ENCODE peak calls at places on chromosomes 2 and 18, in nine cellular contexts. V is Peyer's patch, Q is MM.1S, T is AG09309, L is RWPE1, H is GM10248, P is neural crest cell, Y is astrocyte of the spinal cord, N is left lung. I is an unnamed sample.

GRCh38 chr2:20071397-20072383 is 20.3 kb upstream of the LAPTM4A start:
- DNase-seq in T (peak), V (no peak), Q (no peak), N (no peak), P (no peak), L (peak), H (no peak), Y (peak), I (no peak)

GRCh38 chr2:240922982-240923537 is 16.9 kb downstream of the CROCC2 start:
- DNase-seq in L (no peak), N (peak), T (no peak), Y (no peak), Q (no peak), V (peak), P (no peak), H (no peak), I (no peak)

GRCh38 chr2:54394392-54394791 is 61.7 kb upstream of the SPTBN1 start:
- DNase-seq in N (no peak), T (no peak), Y (no peak), V (no peak), L (no peak), H (no peak), Q (no peak), P (no peak), I (no peak)

GRCh38 chr2:132540166-132540565 is 123.6 kb downstream of the GPR39 start:
- DNase-seq in N (no peak), T (no peak), P (no peak), Q (no peak), H (no peak), V (no peak), Y (no peak), L (no peak), I (no peak)

GRCh38 chr2:10686176-10686575 is 3.6 kb downstream of the NOL10 start:
- DNase-seq in Y (no peak), H (no peak), V (no peak), N (no peak), Q (no peak), P (no peak), L (no peak), T (no peak), I (no peak)

GRCh38 chr2:235740821-235741220 is 247.0 kb downstream of the AGAP1 start:
- DNase-seq in Y (no peak), T (no peak), V (no peak), L (peak), H (no peak), P (no peak), N (no peak), Q (peak), I (no peak)

GRCh38 chr2:238023608-238024007 is 37.2 kb upstream of the SCLY start:
- DNase-seq in P (no peak), T (no peak), N (no peak), Q (no peak), H (no peak), Y (no peak), V (no peak), L (no peak), I (no peak)

GRCh38 chr2:4518596-4518995 is 815.2 kb downstream of the DCDC2C start:
- DNase-seq in Y (no peak), V (no peak), L (no peak), N (no peak), T (no peak), P (no peak), Q (no peak), H (no peak), I (no peak)

GRCh38 chr18:47283476-47283875 is 32.0 kb upstream of the SKOR2 start:
- DNase-seq in T (peak), V (no peak), N (no peak), Y (peak), Q (no peak), H (no peak), L (no peak), P (no peak), I (no peak)

GRCh38 chr2:159615936-159616733 is at the start of gene BAZ2B:
- DNase-seq in L (peak), Q (peak), N (no peak), H (peak), V (no peak), T (peak), Y (peak), P (peak), I (peak)

GRCh38 chr18:48959921-48960920 is 9.5 kb upstream of the SMAD7 start:
- DNase-seq in H (no peak), V (no peak), Y (no peak), L (no peak), P (no peak), N (no peak), T (no peak), Q (no peak), I (no peak)

GRCh38 chr2:160952462-160952861 is 207.8 kb upstream of the TANK start:
- DNase-seq in L (no peak), N (no peak), P (no peak), Q (no peak), T (no peak), H (no peak), Y (peak), V (no peak), I (no peak)

GRCh38 chr2:228675042-228675441 is 493.6 kb upstream of the SPHKAP start:
- DNase-seq in T (peak), V (no peak), P (no peak), N (no peak), Y (peak), H (no peak), L (no peak), Q (no peak), I (no peak)

GRCh38 chr2:240450532-240451107 is 15.2 kb downstream of the GPC1 start:
- DNase-seq in T (no peak), V (no peak), N (no peak), H (no peak), Y (no peak), Q (no peak), L (no peak), P (no peak), I (peak)

GRCh38 chr18:23460285-23461273 is 7.5 kb downstream of the RIOK3 start:
- DNase-seq in L (no peak), N (no peak), Q (no peak), H (no peak), P (no peak), V (no peak), T (no peak), Y (no peak), I (no peak)

GRCh38 chr2:16860627-16861026 is 195.0 kb upstream of the CYRIA start:
- DNase-seq in N (no peak), Y (no peak), H (no peak), V (no peak), T (no peak), P (no peak), Q (no peak), L (no peak), I (no peak)

GRCh38 chr2:135985826-135986393 is 484 bp upstream of the DARS1 start:
- DNase-seq in Q (peak), L (no peak), N (no peak), T (no peak), H (peak), V (no peak), P (no peak), Y (no peak), I (no peak)

GRCh38 chr2:9243357-9243756 is 36.7 kb downstream of the ASAP2 start:
- DNase-seq in Y (no peak), H (no peak), Q (no peak), N (no peak), V (no peak), T (no peak), L (no peak), P (no peak), I (no peak)

GRCh38 chr2:204670124-204670523 is 124.8 kb downstream of the PARD3B start:
- DNase-seq in P (no peak), Q (no peak), V (no peak), H (no peak), T (no peak), L (no peak), N (no peak), Y (no peak), I (no peak)

GRCh38 chr2:234136461-234136860 is 86.0 kb downstream of the SPP2 start:
- DNase-seq in V (no peak), N (no peak), L (peak), T (no peak), Y (peak), H (no peak), P (no peak), Q (peak), I (no peak)

GRCh38 chr2:164725542-164725941 is 104.3 kb upstream of the GRB14 start:
- DNase-seq in Y (no peak), L (no peak), Q (no peak), N (no peak), T (no peak), P (no peak), V (no peak), H (no peak), I (no peak)

GRCh38 chr2:137963535-137964065 is 673 bp upstream of the HNMT start:
- DNase-seq in Y (no peak), P (no peak), L (no peak), T (no peak), V (no peak), Q (no peak), N (no peak), H (no peak), I (no peak)

GRCh38 chr2:137966043-137966442 is 1.8 kb downstream of the HNMT start:
- DNase-seq in N (no peak), Q (no peak), T (no peak), L (no peak), V (no peak), P (no peak), Y (no peak), H (no peak), I (no peak)

GRCh38 chr2:137961602-137962001 is 2.7 kb upstream of the HNMT start:
- DNase-seq in T (no peak), H (no peak), Q (no peak), P (no peak), Y (no peak), V (no peak), N (no peak), L (no peak), I (no peak)

GRCh38 chr2:137964859-137965459 is 686 bp downstream of the HNMT start:
- DNase-seq in H (no peak), N (no peak), Y (no peak), V (no peak), L (no peak), Q (no peak), P (no peak), T (no peak), I (no peak)

DNA sequence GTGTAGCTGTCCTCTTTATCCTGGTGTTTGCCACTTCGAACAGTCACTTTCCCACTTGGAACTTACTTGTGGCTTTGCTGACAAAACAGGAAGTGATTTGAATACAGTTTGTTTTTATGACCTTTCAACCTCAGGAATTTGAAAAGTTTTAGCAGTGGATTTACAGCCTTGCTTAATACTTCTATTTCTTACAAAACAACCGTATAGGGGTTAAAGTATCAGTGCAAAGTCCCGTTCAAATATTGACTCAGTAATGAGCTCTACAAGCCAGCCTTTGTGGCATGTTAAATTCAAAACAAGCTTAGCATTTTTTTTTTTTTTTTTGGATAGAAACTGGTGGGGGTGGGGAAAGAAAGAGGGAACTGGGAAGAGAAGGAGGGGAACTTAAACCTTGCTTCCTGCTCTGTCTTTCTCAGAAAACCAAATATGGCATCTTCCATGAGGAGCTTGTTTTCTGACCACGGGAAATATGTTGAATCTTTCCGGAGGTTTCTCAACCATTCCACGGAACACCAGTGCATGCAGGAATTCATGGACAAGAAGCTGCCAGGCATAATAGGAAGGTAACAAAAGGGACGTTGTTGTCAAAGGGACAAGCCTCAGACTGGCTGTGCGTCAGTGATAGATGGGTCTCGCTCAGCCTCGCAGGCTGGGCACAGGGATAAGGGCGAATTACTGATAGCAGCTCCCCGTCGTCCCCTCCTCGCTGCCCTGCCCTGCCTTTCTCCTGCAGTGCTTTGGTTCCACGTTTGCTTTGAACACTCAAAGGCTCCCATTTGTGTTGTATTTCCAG is at the start of gene HNMT:
- DNase-seq in L (no peak), Q (no peak), H (no peak), T (peak), N (peak), P (peak), Y (peak), V (peak), I (no peak)
- TF ChIP-seq CTCF in L (no peak), Q (no peak), H (no peak), T (no peak), N (no peak), P (no peak), Y (no peak), V (no peak), I (no peak)

GRCh38 chr2:176080540-176081355 is 3.0 kb downstream of the EVX2 start:
- DNase-seq in Q (no peak), Y (no peak), T (no peak), H (no peak), P (no peak), V (peak), N (no peak), L (peak), I (no peak)
- TF ChIP-seq CTCF in Q (no peak), Y (no peak), T (no peak), H (no peak), P (no peak), V (no peak), N (no peak), L (no peak), I (no peak)

DNA sequence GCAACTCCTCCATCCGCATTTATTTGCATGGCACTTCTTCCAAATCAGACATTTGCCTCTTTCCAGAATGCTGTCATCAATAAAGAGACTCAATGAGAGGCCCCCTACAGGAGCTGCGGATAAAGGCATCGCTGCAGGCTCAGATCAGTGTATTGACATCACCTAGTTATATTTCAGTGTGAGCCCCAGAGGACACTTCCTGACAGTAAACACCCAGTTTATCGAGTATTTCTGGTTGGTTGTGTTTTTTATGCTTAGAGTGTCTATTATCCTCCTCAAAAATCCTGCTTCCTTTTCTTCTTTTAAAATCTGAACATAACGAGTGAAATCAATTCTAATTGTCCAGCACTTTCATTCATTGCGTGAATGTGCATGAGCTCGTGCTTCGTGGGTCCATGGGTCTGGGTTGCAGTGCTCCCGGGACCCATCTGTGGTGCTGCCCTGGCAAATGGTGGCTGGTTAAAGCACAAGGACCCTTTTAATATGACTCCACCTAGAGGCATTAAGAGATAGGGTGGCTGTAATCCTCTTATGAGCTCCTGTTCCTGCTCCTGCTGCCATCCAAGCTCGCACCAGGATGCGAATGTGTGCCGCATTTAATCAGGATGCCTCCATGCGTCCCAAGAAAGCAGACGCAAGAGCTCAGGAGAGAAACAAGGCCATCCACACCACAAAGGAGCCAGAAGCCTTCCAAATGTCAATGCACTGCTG is 38.9 kb downstream of the NRP2 start:
- DNase-seq in T (no peak), L (no peak), Y (no peak), V (no peak), Q (no peak), P (peak), H (no peak), N (no peak), I (no peak)
- TF ChIP-seq CTCF in T (peak), L (no peak), Y (peak), V (peak), Q (no peak), P (peak), H (peak), N (peak), I (peak)

GRCh38 chr2:239396881-239397681 is 3.7 kb downstream of the HDAC4 start:
- DNase-seq in H (no peak), P (no peak), T (no peak), N (no peak), L (no peak), Y (no peak), V (peak), Q (no peak), I (peak)
- TF ChIP-seq CTCF in H (peak), P (no peak), T (no peak), N (no peak), L (no peak), Y (no peak), V (no peak), Q (no peak), I (no peak)

I was measured in chondrocyte.